ENCODE peak calls at places on chromosomes 5 and 9, in five cellular contexts. One of them, this sample, is unnamed.

GRCh38 chr5:73974871-73975351 is 348.9 kb downstream of the ARHGEF28 start:
- DNase-seq in A549: no peak
- DNase-seq in K562: no peak
- DNase-seq in SK-N-SH: no peak
- DNase-seq in HCT116: no peak
- DNase-seq in this sample: no peak

GRCh38 chr5:107831612-107832395 is 161.1 kb upstream of the EFNA5 start:
- DNase-seq in A549: no peak
- DNase-seq in K562: no peak
- DNase-seq in SK-N-SH: no peak
- DNase-seq in HCT116: no peak
- DNase-seq in this sample: no peak

GRCh38 chr5:7779019-7779662 is 71.8 kb downstream of the CFAP90 start:
- DNase-seq in A549: no peak
- DNase-seq in K562: no peak
- DNase-seq in SK-N-SH: no peak
- DNase-seq in HCT116: no peak
- DNase-seq in this sample: no peak

GRCh38 chr5:33105521-33105941 is 335.2 kb upstream of the TARS1 start:
- DNase-seq in A549: no peak
- DNase-seq in K562: no peak
- DNase-seq in SK-N-SH: no peak
- DNase-seq in HCT116: no peak
- DNase-seq in this sample: no peak

GRCh38 chr9:23621924-23622323 is 204.1 kb downstream of the ELAVL2 start:
- DNase-seq in A549: no peak
- DNase-seq in K562: no peak
- DNase-seq in SK-N-SH: no peak
- DNase-seq in HCT116: no peak
- DNase-seq in this sample: no peak

GRCh38 chr5:145887217-145887616 is 14.4 kb upstream of the GRXCR2 start:
- DNase-seq in A549: no peak
- DNase-seq in K562: no peak
- DNase-seq in SK-N-SH: no peak
- DNase-seq in HCT116: peak; percentile 12
- DNase-seq in this sample: no peak

GRCh38 chr5:100860407-100860806 is 42.7 kb downstream of the ST8SIA4 start:
- DNase-seq in A549: no peak
- DNase-seq in K562: no peak
- DNase-seq in SK-N-SH: no peak
- DNase-seq in HCT116: no peak
- DNase-seq in this sample: no peak

GRCh38 chr5:16135003-16135402 is 44.6 kb downstream of the MARCHF11 start:
- DNase-seq in A549: no peak
- DNase-seq in K562: no peak
- DNase-seq in SK-N-SH: peak; percentile 44
- DNase-seq in HCT116: no peak
- DNase-seq in this sample: no peak

GRCh38 chr5:8848997-8849585 is 696.8 kb downstream of the SEMA5A start:
- DNase-seq in A549: no peak
- DNase-seq in K562: no peak
- DNase-seq in SK-N-SH: no peak
- DNase-seq in HCT116: no peak
- DNase-seq in this sample: no peak

GRCh38 chr9:27791311-27791710 is 218.0 kb upstream of the C9orf72 start:
- DNase-seq in A549: no peak
- DNase-seq in K562: no peak
- DNase-seq in SK-N-SH: no peak
- DNase-seq in HCT116: no peak
- DNase-seq in this sample: no peak

GRCh38 chr9:107251756-107252322 is 31.2 kb upstream of the RAD23B start:
- DNase-seq in A549: no peak
- DNase-seq in K562: no peak
- DNase-seq in SK-N-SH: peak; percentile 36
- DNase-seq in HCT116: no peak
- DNase-seq in this sample: no peak

GRCh38 chr5:74409737-74410136 is 230.8 kb downstream of the ENC1 start:
- DNase-seq in A549: no peak
- DNase-seq in K562: no peak
- DNase-seq in SK-N-SH: no peak
- DNase-seq in HCT116: no peak
- DNase-seq in this sample: no peak

GRCh38 chr9:131546336-131547084 is 1.2 kb downstream of the PRRT1B start:
- DNase-seq in A549: peak; percentile 92
- DNase-seq in K562: peak; percentile 35
- DNase-seq in SK-N-SH: peak; percentile 82
- DNase-seq in HCT116: no peak
- DNase-seq in this sample: no peak

GRCh38 chr9:126581893-126582292 is 31.8 kb upstream of the LMX1B start:
- DNase-seq in A549: no peak
- DNase-seq in K562: no peak
- DNase-seq in SK-N-SH: peak; percentile 56
- DNase-seq in HCT116: no peak
- DNase-seq in this sample: no peak

GRCh38 chr9:121744002-121744686 is 92.7 kb downstream of the DAB2IP start:
- DNase-seq in A549: peak; percentile 90
- DNase-seq in K562: peak; percentile 54
- DNase-seq in SK-N-SH: peak; percentile 68
- DNase-seq in HCT116: no peak
- DNase-seq in this sample: no peak

GRCh38 chr5:72281764-72282499 is 38.1 kb downstream of the MRPS27 start:
- DNase-seq in A549: no peak
- DNase-seq in K562: no peak
- DNase-seq in SK-N-SH: peak; percentile 45
- DNase-seq in HCT116: peak; percentile 45
- DNase-seq in this sample: peak; percentile 20

GRCh38 chr5:141855265-141856029 is 22.8 kb downstream of the PCDH1 start:
- DNase-seq in A549: no peak
- DNase-seq in K562: no peak
- DNase-seq in SK-N-SH: peak; percentile 95
- DNase-seq in HCT116: no peak
- DNase-seq in this sample: no peak

GRCh38 chr9:102434545-102434944 is 560.6 kb upstream of the CYLC2 start:
- DNase-seq in A549: no peak
- DNase-seq in K562: no peak
- DNase-seq in SK-N-SH: no peak
- DNase-seq in HCT116: no peak
- DNase-seq in this sample: no peak

GRCh38 chr9:101458955-101459631 is 23.5 kb upstream of the ALDOB start:
- DNase-seq in A549: peak; percentile 58
- DNase-seq in K562: peak; percentile 18
- DNase-seq in SK-N-SH: peak; percentile 76
- DNase-seq in HCT116: peak; percentile 79
- DNase-seq in this sample: peak; percentile 55

GRCh38 chr5:142984016-142984415 is 213.8 kb downstream of the ARHGAP26 start:
- DNase-seq in A549: no peak
- DNase-seq in K562: no peak
- DNase-seq in SK-N-SH: no peak
- DNase-seq in HCT116: no peak
- DNase-seq in this sample: no peak

GRCh38 chr5:173236531-173237501 is 1.8 kb upstream of the NKX2-5 start:
- DNase-seq in A549: no peak
- DNase-seq in K562: no peak
- DNase-seq in SK-N-SH: no peak
- DNase-seq in HCT116: no peak
- DNase-seq in this sample: no peak

GRCh38 chr5:140242099-140242498 is 60.8 kb downstream of the PFDN1 start:
- DNase-seq in A549: no peak
- DNase-seq in K562: peak; percentile 35
- DNase-seq in SK-N-SH: no peak
- DNase-seq in HCT116: no peak
- DNase-seq in this sample: no peak

GRCh38 chr9:2241461-2241874 is 226.3 kb downstream of the SMARCA2 start:
- DNase-seq in A549: no peak
- DNase-seq in K562: peak; percentile 6
- DNase-seq in SK-N-SH: peak; percentile 33
- DNase-seq in HCT116: no peak
- DNase-seq in this sample: no peak

GRCh38 chr9:84206801-84207200 is 133.8 kb downstream of the SLC28A3 start:
- DNase-seq in A549: no peak
- DNase-seq in K562: no peak
- DNase-seq in SK-N-SH: no peak
- DNase-seq in HCT116: no peak
- DNase-seq in this sample: no peak

GRCh38 chr5:2887401-2888348 is 136.2 kb upstream of the IRX2 start:
- DNase-seq in A549: no peak
- DNase-seq in K562: no peak
- DNase-seq in SK-N-SH: no peak
- DNase-seq in HCT116: no peak
- DNase-seq in this sample: no peak

GRCh38 chr5:167603135-167603534 is 688.3 kb upstream of the WWC1 start:
- DNase-seq in A549: no peak
- DNase-seq in K562: no peak
- DNase-seq in SK-N-SH: no peak
- DNase-seq in HCT116: no peak
- DNase-seq in this sample: no peak

GRCh38 chr5:67181648-67182218 is 14.9 kb downstream of the CD180 start:
- DNase-seq in A549: no peak
- DNase-seq in K562: no peak
- DNase-seq in SK-N-SH: no peak
- DNase-seq in HCT116: no peak
- DNase-seq in this sample: no peak

GRCh38 chr5:50975840-50976239 is 309.4 kb downstream of the PARP8 start:
- DNase-seq in A549: no peak
- DNase-seq in K562: no peak
- DNase-seq in SK-N-SH: no peak
- DNase-seq in HCT116: no peak
- DNase-seq in this sample: no peak

GRCh38 chr9:93071464-93071863 is 13.0 kb downstream of the SUSD3 start:
- DNase-seq in A549: peak; percentile 47
- DNase-seq in K562: peak; percentile 96
- DNase-seq in SK-N-SH: peak; percentile 69
- DNase-seq in HCT116: peak; percentile 48
- DNase-seq in this sample: no peak

GRCh38 chr5:52846443-52846842 is 58.7 kb downstream of the ITGA1 start:
- DNase-seq in A549: no peak
- DNase-seq in K562: no peak
- DNase-seq in SK-N-SH: no peak
- DNase-seq in HCT116: no peak
- DNase-seq in this sample: no peak
- H3K27ac ChIP-seq in A549: no peak overlapping the region
- H3K27ac ChIP-seq in K562: no peak overlapping the region
- H3K27ac ChIP-seq in SK-N-SH: peak overlapping the region; percentile 31
- H3K27ac ChIP-seq in HCT116: no peak overlapping the region
- H3K27ac ChIP-seq in this sample: no peak overlapping the region

DNA sequence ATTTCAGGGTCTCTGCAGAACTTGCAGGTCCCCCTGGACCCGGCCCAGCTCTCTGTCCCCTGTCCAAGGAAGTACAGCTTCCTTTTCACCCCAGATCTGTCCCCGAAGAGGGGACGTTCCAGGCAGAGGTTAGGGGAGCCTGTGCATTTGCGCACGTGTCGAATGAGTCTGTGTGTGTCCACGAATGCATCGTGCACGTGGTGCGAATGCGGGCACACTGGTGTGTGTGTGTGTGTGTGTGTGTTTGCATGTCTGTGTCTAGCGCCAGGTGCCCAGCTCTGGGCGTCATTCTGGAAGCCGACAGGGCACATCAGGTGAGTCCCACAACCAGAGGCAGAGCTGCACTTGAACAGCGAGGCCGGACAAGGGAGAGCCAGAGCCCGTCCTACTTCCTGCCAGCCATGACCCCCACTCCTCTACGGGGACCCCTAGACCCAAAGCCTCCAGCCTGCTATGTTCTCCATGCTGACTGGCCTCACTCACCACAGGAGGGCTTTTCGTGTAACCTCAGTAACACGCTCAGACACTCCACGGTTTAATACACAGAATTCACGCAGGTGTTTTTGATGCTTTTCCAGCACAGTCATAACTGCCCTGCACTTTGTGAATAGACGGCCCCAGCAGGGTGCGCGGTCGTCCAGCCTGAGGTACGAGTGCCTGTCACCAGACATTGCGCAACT is 41.3 kb upstream of the CACNA1B start:
- DNase-seq in A549: no peak
- DNase-seq in K562: no peak
- DNase-seq in SK-N-SH: no peak
- DNase-seq in HCT116: no peak
- DNase-seq in this sample: no peak
- TF ChIP-seq REST in A549: no peak
- TF ChIP-seq REST in K562: no peak
- TF ChIP-seq REST in SK-N-SH: no peak
- TF ChIP-seq REST in HCT116: no peak
- TF ChIP-seq REST in this sample: no peak

GRCh38 chr9:134376386-134377142 is 50.3 kb downstream of the RXRA start:
- DNase-seq in A549: no peak
- DNase-seq in K562: no peak
- DNase-seq in SK-N-SH: no peak
- DNase-seq in HCT116: no peak
- DNase-seq in this sample: no peak
- H3K4me1 ChIP-seq in A549: peaks cover 94% of the 10 kb centered on the region
- H3K4me1 ChIP-seq in K562: peaks cover 92% of the 10 kb centered on the region
- H3K4me1 ChIP-seq in SK-N-SH: peaks cover 64% of the 10 kb centered on the region
- H3K4me1 ChIP-seq in HCT116: peaks cover 88% of the 10 kb centered on the region
- H3K4me1 ChIP-seq in this sample: peaks cover 71% of the 10 kb centered on the region

GRCh38 chr5:180824630-180825476 is 22.2 kb upstream of the MGAT1 start:
- DNase-seq in A549: no peak
- DNase-seq in K562: no peak
- DNase-seq in SK-N-SH: no peak
- DNase-seq in HCT116: no peak
- DNase-seq in this sample: no peak
- H3K27ac ChIP-seq in A549: no peak overlapping the region
- H3K27ac ChIP-seq in K562: no peak overlapping the region
- H3K27ac ChIP-seq in SK-N-SH: no peak overlapping the region
- H3K27ac ChIP-seq in HCT116: no peak overlapping the region
- H3K27ac ChIP-seq in this sample: no peak overlapping the region

GRCh38 chr5:80516826-80517225 is 28.9 kb downstream of the FAM151B start:
- DNase-seq in A549: peak; percentile 20
- DNase-seq in K562: peak; percentile 47
- DNase-seq in SK-N-SH: no peak
- DNase-seq in HCT116: peak; percentile 36
- DNase-seq in this sample: peak; percentile 28
- TF ChIP-seq REST in A549: no peak
- TF ChIP-seq REST in K562: no peak
- TF ChIP-seq REST in SK-N-SH: no peak
- TF ChIP-seq REST in HCT116: no peak
- TF ChIP-seq REST in this sample: no peak

DNA sequence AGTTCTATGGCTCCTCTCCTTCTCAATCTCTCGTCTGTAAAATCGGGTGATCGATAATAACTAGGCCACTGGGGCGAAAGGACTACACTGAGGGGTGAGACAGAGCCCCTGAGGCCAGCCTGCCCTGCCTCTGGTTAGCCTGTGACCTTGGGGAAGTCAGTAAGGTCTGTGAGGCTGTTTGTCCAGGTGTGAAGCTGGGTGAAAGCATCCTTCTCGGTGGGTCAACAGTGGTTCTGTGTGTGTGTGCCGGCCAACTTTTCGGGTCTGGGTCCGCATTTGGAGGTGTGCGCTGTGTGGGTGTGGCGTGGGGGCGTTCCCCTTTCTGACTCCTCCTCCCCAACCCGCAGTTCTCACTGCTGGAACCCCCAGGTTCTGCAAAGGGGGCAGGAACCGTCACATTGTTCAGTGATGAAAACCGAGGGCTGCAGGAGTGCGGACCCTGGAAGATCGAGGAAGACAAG is 5.0 kb upstream of the RNF44 start:
- DNase-seq in A549: no peak
- DNase-seq in K562: peak; percentile 63
- DNase-seq in SK-N-SH: no peak
- DNase-seq in HCT116: no peak
- DNase-seq in this sample: no peak
- H3K4me1 ChIP-seq in A549: peaks cover 46% of the 10 kb centered on the region
- H3K4me1 ChIP-seq in K562: peaks cover 50% of the 10 kb centered on the region
- H3K4me1 ChIP-seq in SK-N-SH: peaks cover 19% of the 10 kb centered on the region
- H3K4me1 ChIP-seq in HCT116: peaks cover 64% of the 10 kb centered on the region
- H3K4me1 ChIP-seq in this sample: peaks cover 44% of the 10 kb centered on the region

This sample was measured in Panc1.